ENCODE peak calls at places on chromosomes 13 and 19, in seven cellular contexts. Y, F, Z, V, K, R and L are unnamed samples.

GRCh38 chr13:109869312-109870237 is 83.2 kb upstream of the IRS2 start:
- DNase-seq in R (no peak), Y (no peak), K (peak), Z (peak), V (no peak), F (peak), L (no peak)

GRCh38 chr13:59743195-59743594 is 420.5 kb downstream of the DIAPH3 start:
- DNase-seq in V (no peak), R (no peak), Y (no peak), Z (no peak), F (no peak), K (peak), L (no peak)

GRCh38 chr19:43464089-43464775 is 1.2 kb downstream of the LYPD3 start:
- DNase-seq in Y (no peak), V (peak), K (no peak), R (no peak), Z (no peak), F (no peak), L (no peak)

GRCh38 chr19:29375429-29376093 is 150.2 kb upstream of the VSTM2B start:
- DNase-seq in Y (no peak), K (no peak), V (no peak), Z (no peak), F (no peak), R (no peak), L (no peak)

GRCh38 chr13:20624213-20624612 is 57.3 kb downstream of the IFT88 start:
- DNase-seq in V (no peak), R (no peak), Z (no peak), Y (no peak), K (peak), F (no peak), L (no peak)

GRCh38 chr19:10339380-10339960 is at the start of gene ICAM3:
- DNase-seq in K (no peak), Y (peak), Z (peak), R (no peak), F (no peak), V (no peak), L (no peak)

GRCh38 chr19:19256072-19256969 is 16.8 kb downstream of the TM6SF2 start:
- DNase-seq in K (no peak), F (no peak), Y (no peak), Z (no peak), V (no peak), R (no peak), L (no peak)

GRCh38 chr13:33865945-33866344 is 48.0 kb downstream of the RFC3 start:
- DNase-seq in V (no peak), K (no peak), Y (no peak), R (no peak), F (no peak), Z (no peak), L (no peak)

GRCh38 chr13:47418206-47418920 is 521.5 kb upstream of the HTR2A start:
- DNase-seq in Y (no peak), Z (no peak), F (no peak), R (no peak), V (no peak), K (no peak), L (no peak)

GRCh38 chr19:32240316-32240715 is 105.1 kb upstream of the ZNF507 start:
- DNase-seq in V (no peak), R (no peak), Z (no peak), K (no peak), F (no peak), Y (no peak), L (no peak)

GRCh38 chr19:38039966-38040365 is 133.0 kb downstream of the SIPA1L3 start:
- DNase-seq in K (peak), Y (no peak), F (no peak), V (no peak), R (no peak), Z (no peak), L (no peak)

GRCh38 chr13:23087884-23088283 is 92.9 kb upstream of the SGCG start:
- DNase-seq in Z (peak), K (peak), F (no peak), V (peak), R (no peak), Y (no peak), L (no peak)